ENCODE peak calls at places on chromosomes 3 and 15, in seven cellular contexts. Y, H, Z, T, F, C and V are unnamed samples.

GRCh38 chr3:121992601-121993560 is 29.2 kb downstream of the ILDR1 start:
- DNase-seq in F (no peak), Y (no peak), T (no peak), H (no peak), Z (no peak), C (no peak), V (no peak)

GRCh38 chr15:90686435-90687218 is 30.5 kb upstream of the BLM start:
- DNase-seq in Z (no peak), H (no peak), Y (no peak), C (no peak), F (no peak), T (no peak), V (no peak)

GRCh38 chr3:42012935-42013651 is 51.2 kb upstream of the ULK4 start:
- DNase-seq in H (peak), C (peak), Z (no peak), Y (peak), F (peak), T (peak), V (peak)

GRCh38 chr3:112973325-112974177 is 1.4 kb downstream of the CD200R1 start:
- DNase-seq in Z (no peak), T (no peak), Y (no peak), H (no peak), C (no peak), F (peak), V (no peak)

GRCh38 chr3:164235239-164235728 is 843.0 kb downstream of the SI start:
- DNase-seq in T (no peak), F (no peak), Z (no peak), H (no peak), C (no peak), Y (no peak), V (no peak)

GRCh38 chr3:125072310-125072709 is 16.5 kb upstream of the HEG1 start:
- DNase-seq in Z (no peak), T (no peak), F (no peak), C (no peak), H (no peak), Y (no peak), V (no peak)

GRCh38 chr3:155179425-155179814 is 99.3 kb downstream of the MME start:
- DNase-seq in F (no peak), Y (no peak), T (no peak), H (no peak), Z (peak), C (no peak), V (no peak)

GRCh38 chr15:40091861-40092415 is 16.7 kb downstream of the BMF start:
- DNase-seq in H (no peak), Y (no peak), C (no peak), T (no peak), F (no peak), Z (no peak), V (no peak)

GRCh38 chr3:20648294-20648693 is 462.3 kb upstream of the SGO1 start:
- DNase-seq in Z (no peak), H (peak), Y (peak), F (no peak), C (no peak), T (no peak), V (peak)

GRCh38 chr3:9111349-9112265 is 137.8 kb downstream of the SRGAP3 start:
- DNase-seq in Z (no peak), T (no peak), H (no peak), Y (no peak), F (no peak), C (no peak), V (no peak)

GRCh38 chr15:67827561-67828378 is 2.5 kb downstream of the SKOR1 start:
- DNase-seq in C (no peak), Y (no peak), Z (no peak), F (no peak), H (no peak), T (no peak), V (no peak)

GRCh38 chr3:71857926-71858325 is 73.0 kb upstream of the PROK2 start:
- DNase-seq in C (no peak), Y (no peak), F (no peak), Z (no peak), T (no peak), H (no peak), V (no peak)

GRCh38 chr3:44011680-44012079 is 230.0 kb upstream of the TOPAZ1 start:
- DNase-seq in T (no peak), F (no peak), Z (no peak), C (no peak), H (no peak), Y (no peak), V (no peak)

GRCh38 chr3:137768361-137769320 is 4.5 kb downstream of the SOX14 start:
- DNase-seq in Y (no peak), Z (no peak), T (no peak), C (no peak), H (no peak), F (no peak), V (no peak)

GRCh38 chr15:63504979-63505841 is 817 bp downstream of the USP3 start:
- DNase-seq in T (peak), H (peak), Y (peak), F (peak), Z (no peak), C (peak), V (no peak)

GRCh38 chr3:25910997-25911396 is 121.1 kb downstream of the OXSM start:
- DNase-seq in F (peak), T (peak), C (no peak), Z (peak), Y (peak), H (peak), V (no peak)

GRCh38 chr3:65439641-65440040 is 599.1 kb downstream of the MAGI1 start:
- DNase-seq in C (no peak), T (no peak), Z (no peak), H (peak), F (no peak), Y (peak), V (peak)

GRCh38 chr15:64356443-64357040 is 569 bp upstream of the CSNK1G1 start:
- DNase-seq in Z (no peak), T (no peak), H (peak), C (no peak), F (no peak), Y (no peak), V (no peak)

GRCh38 chr3:112120485-112120836 is 12.6 kb downstream of the GCSAM start:
- DNase-seq in F (no peak), Z (no peak), C (no peak), Y (no peak), H (no peak), T (no peak), V (no peak)

GRCh38 chr15:73965094-73965729 is 26.9 kb downstream of the STOML1 start:
- DNase-seq in Y (no peak), C (no peak), F (peak), Z (no peak), H (no peak), T (no peak), V (no peak)

GRCh38 chr3:24622138-24622537 is 127.5 kb upstream of the THRB start:
- DNase-seq in C (no peak), F (no peak), H (no peak), T (no peak), Z (no peak), Y (no peak), V (no peak)